ENCODE peak calls at places on chromosomes 2 and 18, in six cellular contexts. X, P, V, U, R and E are unnamed samples.

GRCh38 chr2:33291278-33292013 is 185.0 kb upstream of the RASGRP3 start:
- DNase-seq in P (no peak), U (peak; percentile 79), X (peak; percentile 91), R (no peak), V (no peak), E (no peak)

GRCh38 chr2:177756346-177756745 is 316.2 kb downstream of the PDE11A start:
- DNase-seq in U (no peak), R (no peak), P (no peak), V (no peak), X (no peak), E (no peak)

GRCh38 chr2:65778126-65778525 is 345.7 kb upstream of the SPRED2 start:
- DNase-seq in R (no peak), X (no peak), P (no peak), V (no peak), U (no peak), E (no peak)

GRCh38 chr2:140203347-140203746 is 1423.2 kb upstream of the NXPH2 start:
- DNase-seq in R (no peak), V (no peak), X (no peak), U (no peak), P (no peak), E (no peak)

GRCh38 chr2:9212661-9213411 is 6.2 kb downstream of the ASAP2 start:
- DNase-seq in V (no peak), X (no peak), U (no peak), R (no peak), P (no peak), E (no peak)

GRCh38 chr2:133312335-133312734 is 255.9 kb downstream of the NCKAP5 start:
- DNase-seq in U (no peak), V (no peak), P (no peak), R (no peak), X (no peak), E (no peak)

GRCh38 chr18:46756559-46757201 is at the start of gene ST8SIA5:
- DNase-seq in U (peak; percentile 55), X (peak; percentile 39), P (peak; percentile 65), R (no peak), V (no peak), E (no peak)

GRCh38 chr2:237451582-237452469 is 35.2 kb upstream of the MLPH start:
- DNase-seq in R (no peak), V (no peak), P (no peak), U (no peak), X (no peak), E (no peak)

GRCh38 chr18:36127866-36128845 is 984 bp downstream of the SLC39A6 start:
- DNase-seq in P (peak; percentile 39), V (no peak), U (peak; percentile 38), R (no peak), X (peak; percentile 20), E (no peak)

GRCh38 chr2:216698895-216699294 is 3.5 kb upstream of the IGFBP5 start:
- DNase-seq in U (peak; percentile 71), X (peak; percentile 56), R (peak; percentile 46), P (peak; percentile 81), V (no peak), E (no peak)

GRCh38 chr2:241738040-241738686 is 3.7 kb downstream of the D2HGDH start:
- DNase-seq in V (no peak), P (no peak), U (no peak), X (no peak), R (no peak), E (no peak)

GRCh38 chr2:46886268-46887027 is 29.2 kb downstream of the MCFD2 start:
- DNase-seq in V (no peak), U (no peak), R (no peak), X (no peak), P (no peak), E (no peak)

GRCh38 chr2:112836695-112837117 is at the start of gene IL1B:
- DNase-seq in U (peak; percentile 86), X (peak; percentile 75), R (peak; percentile 88), V (no peak), P (no peak), E (no peak)